ENCODE peak calls at places on chromosomes 12 and 14, in four cellular contexts. One of them, this sample, is unnamed.

GRCh38 chr12:38886064-38886463 is 19.3 kb downstream of the CPNE8 start:
- DNase-seq in A549: no peak
- DNase-seq in IMR-90: no peak
- DNase-seq in ovary: no peak
- DNase-seq in this sample: peak; percentile 62

GRCh38 chr14:97723834-97724770 is 926.9 kb downstream of the VRK1 start:
- DNase-seq in ovary: no peak
- DNase-seq in IMR-90: no peak
- DNase-seq in A549: no peak
- DNase-seq in this sample: no peak

GRCh38 chr12:109269428-109269827 is 39.7 kb downstream of the FOXN4 start:
- DNase-seq in A549: no peak
- DNase-seq in ovary: no peak
- DNase-seq in IMR-90: no peak
- DNase-seq in this sample: no peak

GRCh38 chr12:93002278-93003054 is 73.4 kb upstream of the EEA1 start:
- DNase-seq in IMR-90: peak; percentile 92
- DNase-seq in A549: no peak
- DNase-seq in ovary: no peak
- DNase-seq in this sample: no peak

GRCh38 chr12:89181271-89181920 is 170.9 kb downstream of the DUSP6 start:
- DNase-seq in A549: peak; percentile 12
- DNase-seq in ovary: no peak
- DNase-seq in IMR-90: peak; percentile 78
- DNase-seq in this sample: no peak

GRCh38 chr12:3102721-3103410 is 25.7 kb downstream of the TSPAN9 start:
- DNase-seq in A549: no peak
- DNase-seq in IMR-90: no peak
- DNase-seq in ovary: no peak
- DNase-seq in this sample: no peak

GRCh38 chr12:46179693-46180452 is 89.0 kb downstream of the SLC38A1 start:
- DNase-seq in A549: no peak
- DNase-seq in ovary: no peak
- DNase-seq in IMR-90: no peak
- DNase-seq in this sample: no peak

GRCh38 chr12:81167694-81168093 is 89.8 kb downstream of the ACSS3 start:
- DNase-seq in IMR-90: peak; percentile 19
- DNase-seq in A549: no peak
- DNase-seq in ovary: no peak
- DNase-seq in this sample: no peak

GRCh38 chr14:63249112-63249511 is 44.9 kb downstream of the RHOJ start:
- DNase-seq in A549: no peak
- DNase-seq in ovary: no peak
- DNase-seq in IMR-90: peak; percentile 48
- DNase-seq in this sample: no peak

GRCh38 chr14:23379331-23380196 is 2.7 kb downstream of the CMTM5 start:
- DNase-seq in ovary: peak; percentile 61
- DNase-seq in IMR-90: peak; percentile 17
- DNase-seq in A549: peak; percentile 62
- DNase-seq in this sample: peak; percentile 88

GRCh38 chr12:60201891-60202290 is 606.1 kb downstream of the SLC16A7 start:
- DNase-seq in A549: no peak
- DNase-seq in ovary: no peak
- DNase-seq in IMR-90: peak; percentile 28
- DNase-seq in this sample: no peak

GRCh38 chr12:108696111-108696995 is 35.0 kb downstream of the CORO1C start:
- DNase-seq in A549: no peak
- DNase-seq in IMR-90: peak; percentile 100
- DNase-seq in ovary: no peak
- DNase-seq in this sample: no peak

GRCh38 chr14:91116913-91117588 is 3.2 kb downstream of the DGLUCY start:
- DNase-seq in A549: no peak
- DNase-seq in ovary: no peak
- DNase-seq in IMR-90: no peak
- DNase-seq in this sample: no peak

GRCh38 chr12:50618864-50619609 is 114.3 kb downstream of the DIP2B start:
- DNase-seq in A549: no peak
- DNase-seq in ovary: no peak
- DNase-seq in IMR-90: peak; percentile 57
- DNase-seq in this sample: no peak

GRCh38 chr12:53223391-53224267 is 8.4 kb downstream of the RARG start:
- DNase-seq in ovary: no peak
- DNase-seq in IMR-90: peak; percentile 60
- DNase-seq in A549: no peak
- DNase-seq in this sample: no peak

GRCh38 chr14:32244404-32244803 is 41.3 kb upstream of the RNU6-8 start:
- DNase-seq in ovary: no peak
- DNase-seq in IMR-90: no peak
- DNase-seq in A549: no peak
- DNase-seq in this sample: no peak

GRCh38 chr14:20489093-20489994 is 16.0 kb upstream of the RNASE10 start:
- DNase-seq in A549: no peak
- DNase-seq in ovary: no peak
- DNase-seq in IMR-90: peak; percentile 28
- DNase-seq in this sample: no peak

GRCh38 chr14:64293976-64294671 is at the start of gene ESR2:
- DNase-seq in ovary: peak; percentile 65
- DNase-seq in IMR-90: peak; percentile 36
- DNase-seq in A549: peak; percentile 15
- DNase-seq in this sample: peak; percentile 31

GRCh38 chr12:120100630-120101029 is 15.9 kb downstream of the RAB35 start:
- DNase-seq in IMR-90: peak; percentile 58
- DNase-seq in A549: no peak
- DNase-seq in ovary: peak; percentile 77
- DNase-seq in this sample: peak; percentile 76

GRCh38 chr14:45051180-45051579 is 32.7 kb upstream of the PRPF39 start:
- DNase-seq in A549: no peak
- DNase-seq in ovary: no peak
- DNase-seq in IMR-90: no peak
- DNase-seq in this sample: no peak

GRCh38 chr12:57517187-57517586 is 3.1 kb downstream of the DDIT3 start:
- DNase-seq in A549: no peak
- DNase-seq in IMR-90: peak; percentile 72
- DNase-seq in ovary: no peak
- DNase-seq in this sample: no peak

GRCh38 chr14:76918176-76918750 is 92.1 kb downstream of the LRRC74A start:
- DNase-seq in A549: no peak
- DNase-seq in IMR-90: peak; percentile 90
- DNase-seq in ovary: peak; percentile 61
- DNase-seq in this sample: peak; percentile 57

GRCh38 chr14:103292426-103293374 is 41.3 kb upstream of the EIF5 start:
- DNase-seq in ovary: peak; percentile 85
- DNase-seq in IMR-90: peak; percentile 53
- DNase-seq in A549: peak; percentile 79
- DNase-seq in this sample: peak; percentile 84

GRCh38 chr14:89340200-89340667 is 76.8 kb downstream of the FOXN3 start:
- DNase-seq in A549: no peak
- DNase-seq in ovary: no peak
- DNase-seq in IMR-90: peak; percentile 75
- DNase-seq in this sample: no peak

GRCh38 chr14:39015360-39015961 is 87.6 kb downstream of the SEC23A start:
- DNase-seq in ovary: no peak
- DNase-seq in IMR-90: peak; percentile 59
- DNase-seq in A549: peak; percentile 46
- DNase-seq in this sample: no peak

GRCh38 chr12:51721281-51721940 is 127.1 kb downstream of the FIGNL2 start:
- DNase-seq in ovary: peak; percentile 48
- DNase-seq in IMR-90: peak; percentile 36
- DNase-seq in A549: no peak
- DNase-seq in this sample: no peak

GRCh38 chr12:130765186-130765659 is 49.1 kb upstream of the RIMBP2 start:
- DNase-seq in ovary: no peak
- DNase-seq in A549: peak; percentile 34
- DNase-seq in IMR-90: peak; percentile 15
- DNase-seq in this sample: no peak

GRCh38 chr12:50647031-50647430 is 116.9 kb upstream of the ATF1 start:
- DNase-seq in ovary: no peak
- DNase-seq in A549: no peak
- DNase-seq in IMR-90: no peak
- DNase-seq in this sample: no peak

GRCh38 chr12:110234197-110235154 is 46.6 kb upstream of the ATP2A2 start:
- DNase-seq in A549: no peak
- DNase-seq in IMR-90: no peak
- DNase-seq in ovary: no peak
- DNase-seq in this sample: no peak

GRCh38 chr12:47808049-47808448 is 11.7 kb downstream of the HDAC7 start:
- DNase-seq in A549: no peak
- DNase-seq in IMR-90: peak; percentile 68
- DNase-seq in ovary: peak; percentile 60
- DNase-seq in this sample: no peak

GRCh38 chr12:26138860-26139259 is 14.0 kb upstream of the BHLHE41 start:
- DNase-seq in IMR-90: no peak
- DNase-seq in A549: no peak
- DNase-seq in ovary: no peak
- DNase-seq in this sample: no peak

GRCh38 chr12:66269757-66270383 is 32.4 kb upstream of the HELB start:
- DNase-seq in IMR-90: peak; percentile 62
- DNase-seq in A549: peak; percentile 47
- DNase-seq in ovary: no peak
- DNase-seq in this sample: no peak

GRCh38 chr14:37466623-37467088 is 128.4 kb downstream of the FOXA1 start:
- DNase-seq in IMR-90: no peak
- DNase-seq in ovary: no peak
- DNase-seq in A549: no peak
- DNase-seq in this sample: no peak

GRCh38 chr12:108816652-108817335 is 40.6 kb downstream of the SSH1 start:
- DNase-seq in IMR-90: no peak
- DNase-seq in ovary: no peak
- DNase-seq in A549: no peak
- DNase-seq in this sample: no peak

GRCh38 chr12:75315518-75315917 is 14.6 kb downstream of the CAPS2 start:
- DNase-seq in A549: no peak
- DNase-seq in ovary: no peak
- DNase-seq in IMR-90: peak; percentile 64
- DNase-seq in this sample: no peak

GRCh38 chr12:6954754-6955461 is 3.8 kb downstream of the PTPN6 start:
- DNase-seq in A549: no peak
- DNase-seq in IMR-90: no peak
- DNase-seq in ovary: no peak
- DNase-seq in this sample: no peak

GRCh38 chr12:6952860-6953416 is 1.8 kb downstream of the PTPN6 start:
- DNase-seq in IMR-90: no peak
- DNase-seq in ovary: no peak
- DNase-seq in A549: no peak
- DNase-seq in this sample: no peak

GRCh38 chr12:6952121-6952859 is 1.1 kb downstream of the PTPN6 start:
- DNase-seq in IMR-90: no peak
- DNase-seq in A549: no peak
- DNase-seq in ovary: no peak
- DNase-seq in this sample: no peak

GRCh38 chr12:6954316-6954710 is 3.2 kb downstream of the PTPN6 start:
- DNase-seq in ovary: no peak
- DNase-seq in IMR-90: no peak
- DNase-seq in A549: no peak
- DNase-seq in this sample: no peak

GRCh38 chr12:6953417-6954315 is 2.5 kb downstream of the PTPN6 start:
- DNase-seq in ovary: no peak
- DNase-seq in A549: no peak
- DNase-seq in IMR-90: no peak
- DNase-seq in this sample: peak; percentile 54
- TF ChIP-seq POLR2A in ovary: no peak
- TF ChIP-seq POLR2A in A549: no peak
- TF ChIP-seq POLR2A in IMR-90: no peak
- TF ChIP-seq POLR2A in this sample: no peak

GRCh38 chr12:12356886-12357696 is at the start of gene BORCS5:
- DNase-seq in IMR-90: peak; percentile 87
- DNase-seq in ovary: peak; percentile 94
- DNase-seq in A549: peak; percentile 87
- DNase-seq in this sample: peak; percentile 99
- TF ChIP-seq POLR2A in IMR-90: peak; percentile 86
- TF ChIP-seq POLR2A in ovary: peak; percentile 97
- TF ChIP-seq POLR2A in A549: peak; percentile 97
- TF ChIP-seq POLR2A in this sample: no peak

DNA sequence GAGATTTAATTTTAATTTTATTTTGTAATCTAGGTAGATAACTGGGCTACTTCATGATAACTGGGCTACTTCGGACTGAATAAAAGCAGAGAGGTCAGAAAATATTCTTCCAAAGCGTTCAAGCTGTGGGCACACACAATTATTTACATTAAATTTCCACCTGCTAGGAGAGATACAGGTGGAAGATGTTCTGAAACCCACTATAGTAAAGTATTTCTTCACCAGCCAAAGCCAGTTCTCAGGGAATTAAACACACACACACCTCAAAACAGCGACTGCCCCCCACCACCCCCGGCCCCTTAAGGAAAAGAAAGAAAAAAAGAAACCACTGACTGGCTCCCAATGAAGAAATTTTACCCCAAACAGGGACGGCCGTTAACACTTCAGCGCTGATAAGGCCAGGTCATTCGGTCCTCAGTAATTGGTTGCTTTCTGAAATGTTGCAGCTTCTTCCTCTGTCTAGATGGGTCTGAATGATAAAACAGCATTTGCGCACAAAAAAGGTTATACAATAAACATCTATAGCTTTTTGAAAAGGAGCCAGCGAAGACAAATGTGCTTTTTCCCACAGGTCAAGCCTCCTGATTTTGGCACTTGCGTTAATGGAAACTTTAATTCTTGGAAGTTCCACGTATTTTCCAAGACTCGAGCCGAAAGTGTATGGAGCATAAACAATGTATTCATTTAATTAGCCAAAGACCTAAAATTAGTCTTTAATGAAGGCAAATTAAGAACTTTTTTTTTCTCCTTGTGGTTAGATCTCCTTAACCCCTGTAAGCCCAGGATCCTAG is 819 bp upstream of the KCNJ8 start:
- DNase-seq in IMR-90: no peak
- DNase-seq in A549: no peak
- DNase-seq in ovary: no peak
- DNase-seq in this sample: no peak
- TF ChIP-seq POLR2A in IMR-90: no peak
- TF ChIP-seq POLR2A in A549: no peak
- TF ChIP-seq POLR2A in ovary: no peak
- TF ChIP-seq POLR2A in this sample: no peak

DNA sequence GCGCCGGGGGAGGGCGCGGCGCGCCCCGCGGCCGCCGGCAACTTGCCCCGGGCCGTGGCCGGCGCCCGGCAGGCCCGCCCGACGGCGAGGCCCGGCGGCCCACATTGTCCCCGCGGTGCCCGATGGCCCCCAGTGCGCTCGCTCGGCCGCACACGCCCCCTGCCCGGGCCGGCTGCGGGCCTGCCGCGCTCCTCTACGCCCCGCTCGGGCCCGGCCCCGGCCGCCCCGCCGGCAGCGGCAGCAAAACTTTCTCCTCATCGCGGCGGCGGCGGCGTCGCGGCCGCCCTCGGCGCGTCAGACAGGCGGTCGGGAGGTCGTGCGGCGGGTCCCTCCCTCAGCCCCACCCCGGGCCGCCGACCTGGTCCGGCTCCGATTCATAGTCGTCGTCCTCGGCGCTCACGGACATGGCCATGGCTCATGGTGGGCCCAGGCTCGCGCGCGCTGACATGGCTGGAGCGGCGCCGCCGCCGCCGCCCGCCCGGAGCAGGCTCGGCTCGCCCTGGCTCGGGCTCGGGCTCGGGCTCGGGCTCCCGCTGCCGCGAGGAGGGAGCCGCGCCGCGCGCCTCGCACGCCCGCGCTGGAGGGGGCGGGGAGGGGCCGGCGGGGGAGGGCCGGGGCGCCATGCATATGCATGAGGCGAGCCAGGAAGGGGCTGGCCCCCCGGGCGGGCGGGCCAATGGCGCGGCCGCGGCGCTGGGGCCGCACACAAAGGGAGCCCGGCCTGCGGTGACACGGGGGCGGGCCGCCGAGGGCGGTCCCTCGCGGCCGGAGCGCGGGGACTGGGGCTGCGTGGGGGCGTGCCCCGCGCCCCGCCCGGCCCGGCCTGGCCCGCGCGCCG is 67.1 kb downstream of the RNF34 start:
- DNase-seq in ovary: peak; percentile 86
- DNase-seq in A549: peak; percentile 83
- DNase-seq in IMR-90: peak; percentile 82
- DNase-seq in this sample: peak; percentile 94
- TF ChIP-seq POLR2A in ovary: no peak
- TF ChIP-seq POLR2A in A549: peak; percentile 65
- TF ChIP-seq POLR2A in IMR-90: peak; percentile 65
- TF ChIP-seq POLR2A in this sample: no peak

This sample was measured in stomach.